ENCODE peak calls at places on chromosomes 3 and 15, in eight cellular contexts. One of them, this sample, is unnamed.
A peak's percentile ranks its signal among the peaks of the same experiment; 100 is the strongest.

GRCh38 chr15:100721758-100722550 is 119.6 kb downstream of the ASB7 start:
- DNase-seq in neural crest cell: no peak
- DNase-seq in stromal cell of bone marrow: peak; percentile 100
- DNase-seq in activated T-helper 1 cell treated with anti-CD3 and anti-CD28 coated beads, Interleukin-2, amount 50 U/mL, for 16 hours: no peak
- DNase-seq in Daoy: peak; percentile 97
- DNase-seq in Calu3: peak; percentile 89
- DNase-seq in T-helper 1 cell: no peak
- DNase-seq in GM23338: no peak
- DNase-seq in this sample: no peak

GRCh38 chr3:58577269-58577821 is at the start of gene FAM107A:
- DNase-seq in T-helper 1 cell: no peak
- DNase-seq in activated T-helper 1 cell treated with anti-CD3 and anti-CD28 coated beads, Interleukin-2, amount 50 U/mL, for 16 hours: no peak
- DNase-seq in neural crest cell: no peak
- DNase-seq in stromal cell of bone marrow: peak; percentile 31
- DNase-seq in Calu3: no peak
- DNase-seq in Daoy: no peak
- DNase-seq in GM23338: peak; percentile 87
- DNase-seq in this sample: no peak

GRCh38 chr3:48695113-48695753 is 9.5 kb upstream of the NCKIPSD start:
- DNase-seq in activated T-helper 1 cell treated with anti-CD3 and anti-CD28 coated beads, Interleukin-2, amount 50 U/mL, for 16 hours: no peak
- DNase-seq in T-helper 1 cell: no peak
- DNase-seq in neural crest cell: no peak
- DNase-seq in GM23338: peak; percentile 94
- DNase-seq in Daoy: peak; percentile 83
- DNase-seq in Calu3: peak; percentile 19
- DNase-seq in stromal cell of bone marrow: peak; percentile 21
- DNase-seq in this sample: no peak

GRCh38 chr3:195187609-195188529 is 83.1 kb downstream of the XXYLT1 start:
- DNase-seq in Daoy: no peak
- DNase-seq in activated T-helper 1 cell treated with anti-CD3 and anti-CD28 coated beads, Interleukin-2, amount 50 U/mL, for 16 hours: no peak
- DNase-seq in stromal cell of bone marrow: no peak
- DNase-seq in Calu3: no peak
- DNase-seq in neural crest cell: no peak
- DNase-seq in GM23338: peak; percentile 52
- DNase-seq in T-helper 1 cell: no peak
- DNase-seq in this sample: no peak

GRCh38 chr3:64653101-64653500 is 34.7 kb downstream of the ADAMTS9 start:
- DNase-seq in stromal cell of bone marrow: no peak
- DNase-seq in T-helper 1 cell: no peak
- DNase-seq in activated T-helper 1 cell treated with anti-CD3 and anti-CD28 coated beads, Interleukin-2, amount 50 U/mL, for 16 hours: no peak
- DNase-seq in Calu3: no peak
- DNase-seq in neural crest cell: no peak
- DNase-seq in GM23338: no peak
- DNase-seq in Daoy: no peak
- DNase-seq in this sample: no peak

GRCh38 chr15:37891754-37892368 is 42.6 kb upstream of the TMCO5A start:
- DNase-seq in GM23338: peak; percentile 83
- DNase-seq in stromal cell of bone marrow: peak; percentile 28
- DNase-seq in neural crest cell: no peak
- DNase-seq in Daoy: peak; percentile 29
- DNase-seq in T-helper 1 cell: no peak
- DNase-seq in Calu3: no peak
- DNase-seq in activated T-helper 1 cell treated with anti-CD3 and anti-CD28 coated beads, Interleukin-2, amount 50 U/mL, for 16 hours: no peak
- DNase-seq in this sample: no peak

GRCh38 chr3:126262227-126262626 is 81.8 kb upstream of the ALDH1L1 start:
- DNase-seq in activated T-helper 1 cell treated with anti-CD3 and anti-CD28 coated beads, Interleukin-2, amount 50 U/mL, for 16 hours: no peak
- DNase-seq in neural crest cell: no peak
- DNase-seq in stromal cell of bone marrow: no peak
- DNase-seq in Calu3: no peak
- DNase-seq in T-helper 1 cell: no peak
- DNase-seq in GM23338: no peak
- DNase-seq in Daoy: no peak
- DNase-seq in this sample: no peak

GRCh38 chr15:57255751-57256150 is 120.6 kb upstream of the CGNL1 start:
- DNase-seq in GM23338: no peak
- DNase-seq in activated T-helper 1 cell treated with anti-CD3 and anti-CD28 coated beads, Interleukin-2, amount 50 U/mL, for 16 hours: no peak
- DNase-seq in Calu3: no peak
- DNase-seq in stromal cell of bone marrow: no peak
- DNase-seq in T-helper 1 cell: no peak
- DNase-seq in neural crest cell: no peak
- DNase-seq in Daoy: no peak
- DNase-seq in this sample: no peak

GRCh38 chr3:43695443-43695842 is 4.7 kb downstream of the ABHD5 start:
- DNase-seq in Calu3: no peak
- DNase-seq in GM23338: no peak
- DNase-seq in neural crest cell: no peak
- DNase-seq in stromal cell of bone marrow: peak; percentile 33
- DNase-seq in activated T-helper 1 cell treated with anti-CD3 and anti-CD28 coated beads, Interleukin-2, amount 50 U/mL, for 16 hours: no peak
- DNase-seq in T-helper 1 cell: no peak
- DNase-seq in Daoy: no peak
- DNase-seq in this sample: no peak

GRCh38 chr3:99482191-99482590 is 156.2 kb upstream of the COL8A1 start:
- DNase-seq in activated T-helper 1 cell treated with anti-CD3 and anti-CD28 coated beads, Interleukin-2, amount 50 U/mL, for 16 hours: no peak
- DNase-seq in stromal cell of bone marrow: no peak
- DNase-seq in GM23338: no peak
- DNase-seq in neural crest cell: no peak
- DNase-seq in Calu3: no peak
- DNase-seq in Daoy: no peak
- DNase-seq in T-helper 1 cell: no peak
- DNase-seq in this sample: no peak

GRCh38 chr15:81157195-81157938 is 23.3 kb downstream of the CFAP161 start:
- DNase-seq in stromal cell of bone marrow: no peak
- DNase-seq in Calu3: no peak
- DNase-seq in T-helper 1 cell: no peak
- DNase-seq in Daoy: no peak
- DNase-seq in neural crest cell: no peak
- DNase-seq in activated T-helper 1 cell treated with anti-CD3 and anti-CD28 coated beads, Interleukin-2, amount 50 U/mL, for 16 hours: no peak
- DNase-seq in GM23338: no peak
- DNase-seq in this sample: no peak

GRCh38 chr3:42815826-42816225 is 6.6 kb downstream of the ACKR2 start:
- DNase-seq in stromal cell of bone marrow: no peak
- DNase-seq in GM23338: no peak
- DNase-seq in T-helper 1 cell: no peak
- DNase-seq in activated T-helper 1 cell treated with anti-CD3 and anti-CD28 coated beads, Interleukin-2, amount 50 U/mL, for 16 hours: no peak
- DNase-seq in Daoy: no peak
- DNase-seq in Calu3: no peak
- DNase-seq in neural crest cell: no peak
- DNase-seq in this sample: no peak

GRCh38 chr3:143998266-143998665 is 26.6 kb downstream of the DIPK2A start:
- DNase-seq in stromal cell of bone marrow: no peak
- DNase-seq in neural crest cell: no peak
- DNase-seq in GM23338: no peak
- DNase-seq in Calu3: no peak
- DNase-seq in activated T-helper 1 cell treated with anti-CD3 and anti-CD28 coated beads, Interleukin-2, amount 50 U/mL, for 16 hours: no peak
- DNase-seq in Daoy: peak; percentile 67
- DNase-seq in T-helper 1 cell: no peak
- DNase-seq in this sample: no peak